ENCODE peak calls at places on chromosome 19, in six cellular contexts. One of them, this sample, is unnamed.
A peak's percentile ranks its signal among the peaks of the same experiment; 100 is the strongest.

GRCh38 chr19:18453269-18454024 is 15.5 kb upstream of the ISYNA1 start:
- DNase-seq in NCI-H524: no peak
- DNase-seq in HS-5: no peak
- DNase-seq in stimulated activated CD8-positive, alpha-beta memory T cell treated with anti-CD3 and anti-CD28 coated beads, Interleukin-12 subunit alpha, Interleukin-12 subunit beta, amount 100 ng/mL, for 1 hour: no peak
- DNase-seq in Caki2: peak; percentile 71
- DNase-seq in body of pancreas: no peak
- DNase-seq in this sample: no peak

GRCh38 chr19:57192064-57192395 is 730 bp downstream of the ZNF264 start:
- DNase-seq in body of pancreas: no peak
- DNase-seq in stimulated activated CD8-positive, alpha-beta memory T cell treated with anti-CD3 and anti-CD28 coated beads, Interleukin-12 subunit alpha, Interleukin-12 subunit beta, amount 100 ng/mL, for 1 hour: no peak
- DNase-seq in NCI-H524: no peak
- DNase-seq in HS-5: no peak
- DNase-seq in Caki2: no peak
- DNase-seq in this sample: no peak

GRCh38 chr19:57566396-57567256 is 7.0 kb upstream of the ZNF550 start:
- DNase-seq in HS-5: no peak
- DNase-seq in body of pancreas: no peak
- DNase-seq in NCI-H524: no peak
- DNase-seq in stimulated activated CD8-positive, alpha-beta memory T cell treated with anti-CD3 and anti-CD28 coated beads, Interleukin-12 subunit alpha, Interleukin-12 subunit beta, amount 100 ng/mL, for 1 hour: no peak
- DNase-seq in Caki2: peak; percentile 32
- DNase-seq in this sample: no peak

GRCh38 chr19:38037151-38037611 is 130.2 kb downstream of the SIPA1L3 start:
- DNase-seq in body of pancreas: peak; percentile 46
- DNase-seq in Caki2: no peak
- DNase-seq in NCI-H524: peak; percentile 92
- DNase-seq in HS-5: no peak
- DNase-seq in stimulated activated CD8-positive, alpha-beta memory T cell treated with anti-CD3 and anti-CD28 coated beads, Interleukin-12 subunit alpha, Interleukin-12 subunit beta, amount 100 ng/mL, for 1 hour: no peak
- DNase-seq in this sample: peak; percentile 88

GRCh38 chr19:38683393-38684077 is 36.1 kb downstream of the ACTN4 start:
- DNase-seq in body of pancreas: peak; percentile 98
- DNase-seq in Caki2: peak; percentile 100
- DNase-seq in stimulated activated CD8-positive, alpha-beta memory T cell treated with anti-CD3 and anti-CD28 coated beads, Interleukin-12 subunit alpha, Interleukin-12 subunit beta, amount 100 ng/mL, for 1 hour: peak; percentile 40
- DNase-seq in NCI-H524: no peak
- DNase-seq in HS-5: peak; percentile 94
- DNase-seq in this sample: peak; percentile 51

GRCh38 chr19:15282311-15282705 is 50.0 kb downstream of the BRD4 start:
- DNase-seq in stimulated activated CD8-positive, alpha-beta memory T cell treated with anti-CD3 and anti-CD28 coated beads, Interleukin-12 subunit alpha, Interleukin-12 subunit beta, amount 100 ng/mL, for 1 hour: no peak
- DNase-seq in body of pancreas: no peak
- DNase-seq in NCI-H524: no peak
- DNase-seq in HS-5: no peak
- DNase-seq in Caki2: no peak
- DNase-seq in this sample: no peak

GRCh38 chr19:55544014-55544413 is 1.3 kb downstream of the SBK3 start:
- DNase-seq in NCI-H524: no peak
- DNase-seq in HS-5: no peak
- DNase-seq in Caki2: no peak
- DNase-seq in stimulated activated CD8-positive, alpha-beta memory T cell treated with anti-CD3 and anti-CD28 coated beads, Interleukin-12 subunit alpha, Interleukin-12 subunit beta, amount 100 ng/mL, for 1 hour: no peak
- DNase-seq in body of pancreas: no peak
- DNase-seq in this sample: no peak

GRCh38 chr19:35712910-35713845 is 4.6 kb upstream of the KMT2B start:
- DNase-seq in body of pancreas: no peak
- DNase-seq in stimulated activated CD8-positive, alpha-beta memory T cell treated with anti-CD3 and anti-CD28 coated beads, Interleukin-12 subunit alpha, Interleukin-12 subunit beta, amount 100 ng/mL, for 1 hour: no peak
- DNase-seq in HS-5: no peak
- DNase-seq in NCI-H524: no peak
- DNase-seq in Caki2: no peak
- DNase-seq in this sample: no peak

GRCh38 chr19:15138427-15138826 is 31.2 kb downstream of the SYDE1 start:
- DNase-seq in stimulated activated CD8-positive, alpha-beta memory T cell treated with anti-CD3 and anti-CD28 coated beads, Interleukin-12 subunit alpha, Interleukin-12 subunit beta, amount 100 ng/mL, for 1 hour: no peak
- DNase-seq in body of pancreas: no peak
- DNase-seq in Caki2: no peak
- DNase-seq in HS-5: no peak
- DNase-seq in NCI-H524: no peak
- DNase-seq in this sample: no peak

GRCh38 chr19:49339364-49340068 is 4.3 kb downstream of the CD37 start:
- DNase-seq in HS-5: peak; percentile 83
- DNase-seq in body of pancreas: peak; percentile 96
- DNase-seq in Caki2: peak; percentile 97
- DNase-seq in NCI-H524: peak; percentile 47
- DNase-seq in stimulated activated CD8-positive, alpha-beta memory T cell treated with anti-CD3 and anti-CD28 coated beads, Interleukin-12 subunit alpha, Interleukin-12 subunit beta, amount 100 ng/mL, for 1 hour: no peak
- DNase-seq in this sample: no peak

GRCh38 chr19:18422530-18423191 is 3.5 kb downstream of the SSBP4 start:
- DNase-seq in Caki2: no peak
- DNase-seq in HS-5: no peak
- DNase-seq in body of pancreas: no peak
- DNase-seq in NCI-H524: peak; percentile 85
- DNase-seq in stimulated activated CD8-positive, alpha-beta memory T cell treated with anti-CD3 and anti-CD28 coated beads, Interleukin-12 subunit alpha, Interleukin-12 subunit beta, amount 100 ng/mL, for 1 hour: no peak
- DNase-seq in this sample: no peak

GRCh38 chr19:14091086-14091884 is 734 bp upstream of the SAMD1 start:
- DNase-seq in Caki2: peak; percentile 78
- DNase-seq in body of pancreas: peak; percentile 45
- DNase-seq in HS-5: peak; percentile 46
- DNase-seq in stimulated activated CD8-positive, alpha-beta memory T cell treated with anti-CD3 and anti-CD28 coated beads, Interleukin-12 subunit alpha, Interleukin-12 subunit beta, amount 100 ng/mL, for 1 hour: no peak
- DNase-seq in NCI-H524: peak; percentile 42
- DNase-seq in this sample: peak; percentile 27

GRCh38 chr19:53112286-53112685 is 9.1 kb upstream of the ZNF160 start:
- DNase-seq in HS-5: no peak
- DNase-seq in Caki2: no peak
- DNase-seq in NCI-H524: no peak
- DNase-seq in body of pancreas: no peak
- DNase-seq in stimulated activated CD8-positive, alpha-beta memory T cell treated with anti-CD3 and anti-CD28 coated beads, Interleukin-12 subunit alpha, Interleukin-12 subunit beta, amount 100 ng/mL, for 1 hour: no peak
- DNase-seq in this sample: no peak

GRCh38 chr19:289651-290538 is 1.3 kb downstream of the PLPP2 start:
- DNase-seq in HS-5: peak; percentile 29
- DNase-seq in stimulated activated CD8-positive, alpha-beta memory T cell treated with anti-CD3 and anti-CD28 coated beads, Interleukin-12 subunit alpha, Interleukin-12 subunit beta, amount 100 ng/mL, for 1 hour: peak; percentile 13
- DNase-seq in Caki2: peak; percentile 80
- DNase-seq in NCI-H524: no peak
- DNase-seq in body of pancreas: peak; percentile 78
- DNase-seq in this sample: no peak

GRCh38 chr19:42363614-42364346 is 26.3 kb downstream of the CNFN start:
- DNase-seq in stimulated activated CD8-positive, alpha-beta memory T cell treated with anti-CD3 and anti-CD28 coated beads, Interleukin-12 subunit alpha, Interleukin-12 subunit beta, amount 100 ng/mL, for 1 hour: no peak
- DNase-seq in HS-5: no peak
- DNase-seq in NCI-H524: no peak
- DNase-seq in body of pancreas: peak; percentile 14
- DNase-seq in Caki2: no peak
- DNase-seq in this sample: no peak

GRCh38 chr19:17703823-17704463 is 15.3 kb upstream of the MAP1S start:
- DNase-seq in NCI-H524: no peak
- DNase-seq in HS-5: no peak
- DNase-seq in body of pancreas: peak; percentile 51
- DNase-seq in stimulated activated CD8-positive, alpha-beta memory T cell treated with anti-CD3 and anti-CD28 coated beads, Interleukin-12 subunit alpha, Interleukin-12 subunit beta, amount 100 ng/mL, for 1 hour: peak; percentile 50
- DNase-seq in Caki2: no peak
- DNase-seq in this sample: no peak

GRCh38 chr19:38425810-38426466 is at the start of gene RASGRP4:
- DNase-seq in NCI-H524: no peak
- DNase-seq in HS-5: no peak
- DNase-seq in Caki2: no peak
- DNase-seq in body of pancreas: peak; percentile 28
- DNase-seq in stimulated activated CD8-positive, alpha-beta memory T cell treated with anti-CD3 and anti-CD28 coated beads, Interleukin-12 subunit alpha, Interleukin-12 subunit beta, amount 100 ng/mL, for 1 hour: peak; percentile 7
- DNase-seq in this sample: no peak

GRCh38 chr19:33394006-33394722 is 20.7 kb downstream of the CEBPG start:
- DNase-seq in body of pancreas: no peak
- DNase-seq in NCI-H524: no peak
- DNase-seq in stimulated activated CD8-positive, alpha-beta memory T cell treated with anti-CD3 and anti-CD28 coated beads, Interleukin-12 subunit alpha, Interleukin-12 subunit beta, amount 100 ng/mL, for 1 hour: no peak
- DNase-seq in HS-5: peak; percentile 44
- DNase-seq in Caki2: no peak
- DNase-seq in this sample: no peak

GRCh38 chr19:44258835-44259413 is 762 bp upstream of the ZNF233 start:
- DNase-seq in Caki2: no peak
- DNase-seq in body of pancreas: no peak
- DNase-seq in stimulated activated CD8-positive, alpha-beta memory T cell treated with anti-CD3 and anti-CD28 coated beads, Interleukin-12 subunit alpha, Interleukin-12 subunit beta, amount 100 ng/mL, for 1 hour: no peak
- DNase-seq in NCI-H524: no peak
- DNase-seq in HS-5: no peak
- DNase-seq in this sample: no peak

GRCh38 chr19:56566904-56567273 is 379 bp upstream of the ZNF470 start:
- DNase-seq in NCI-H524: no peak
- DNase-seq in stimulated activated CD8-positive, alpha-beta memory T cell treated with anti-CD3 and anti-CD28 coated beads, Interleukin-12 subunit alpha, Interleukin-12 subunit beta, amount 100 ng/mL, for 1 hour: peak; percentile 1
- DNase-seq in body of pancreas: peak; percentile 34
- DNase-seq in Caki2: no peak
- DNase-seq in HS-5: no peak
- DNase-seq in this sample: peak; percentile 13

GRCh38 chr19:7898967-7899366 is 4.7 kb upstream of the MAP2K7 start:
- DNase-seq in body of pancreas: no peak
- DNase-seq in Caki2: no peak
- DNase-seq in HS-5: no peak
- DNase-seq in stimulated activated CD8-positive, alpha-beta memory T cell treated with anti-CD3 and anti-CD28 coated beads, Interleukin-12 subunit alpha, Interleukin-12 subunit beta, amount 100 ng/mL, for 1 hour: no peak
- DNase-seq in NCI-H524: no peak
- DNase-seq in this sample: no peak

GRCh38 chr19:7554990-7555864 is 19.7 kb downstream of the PNPLA6 start:
- DNase-seq in NCI-H524: no peak
- DNase-seq in HS-5: no peak
- DNase-seq in Caki2: no peak
- DNase-seq in stimulated activated CD8-positive, alpha-beta memory T cell treated with anti-CD3 and anti-CD28 coated beads, Interleukin-12 subunit alpha, Interleukin-12 subunit beta, amount 100 ng/mL, for 1 hour: no peak
- DNase-seq in body of pancreas: no peak
- DNase-seq in this sample: no peak

GRCh38 chr19:42255766-42256750 is 1.1 kb upstream of the ERF start:
- DNase-seq in HS-5: no peak
- DNase-seq in NCI-H524: peak; percentile 61
- DNase-seq in body of pancreas: peak; percentile 41
- DNase-seq in Caki2: no peak
- DNase-seq in stimulated activated CD8-positive, alpha-beta memory T cell treated with anti-CD3 and anti-CD28 coated beads, Interleukin-12 subunit alpha, Interleukin-12 subunit beta, amount 100 ng/mL, for 1 hour: no peak
- DNase-seq in this sample: no peak

GRCh38 chr19:41407271-41407670 is 9.7 kb downstream of the BCKDHA start:
- DNase-seq in body of pancreas: peak; percentile 46
- DNase-seq in NCI-H524: no peak
- DNase-seq in Caki2: peak; percentile 52
- DNase-seq in stimulated activated CD8-positive, alpha-beta memory T cell treated with anti-CD3 and anti-CD28 coated beads, Interleukin-12 subunit alpha, Interleukin-12 subunit beta, amount 100 ng/mL, for 1 hour: no peak
- DNase-seq in HS-5: no peak
- DNase-seq in this sample: no peak

GRCh38 chr19:44905437-44906160 is at the start of gene APOE:
- DNase-seq in stimulated activated CD8-positive, alpha-beta memory T cell treated with anti-CD3 and anti-CD28 coated beads, Interleukin-12 subunit alpha, Interleukin-12 subunit beta, amount 100 ng/mL, for 1 hour: no peak
- DNase-seq in Caki2: no peak
- DNase-seq in body of pancreas: peak; percentile 36
- DNase-seq in NCI-H524: no peak
- DNase-seq in HS-5: no peak
- DNase-seq in this sample: peak; percentile 26

GRCh38 chr19:49408816-49409440 is 14.3 kb downstream of the PTH2 start:
- DNase-seq in HS-5: no peak
- DNase-seq in stimulated activated CD8-positive, alpha-beta memory T cell treated with anti-CD3 and anti-CD28 coated beads, Interleukin-12 subunit alpha, Interleukin-12 subunit beta, amount 100 ng/mL, for 1 hour: no peak
- DNase-seq in body of pancreas: no peak
- DNase-seq in NCI-H524: no peak
- DNase-seq in Caki2: peak; percentile 63
- DNase-seq in this sample: no peak

GRCh38 chr19:24032651-24033050 is 54.3 kb upstream of the ZNF254 start:
- DNase-seq in HS-5: no peak
- DNase-seq in NCI-H524: no peak
- DNase-seq in stimulated activated CD8-positive, alpha-beta memory T cell treated with anti-CD3 and anti-CD28 coated beads, Interleukin-12 subunit alpha, Interleukin-12 subunit beta, amount 100 ng/mL, for 1 hour: no peak
- DNase-seq in body of pancreas: no peak
- DNase-seq in Caki2: no peak
- DNase-seq in this sample: no peak

GRCh38 chr19:4064551-4065260 is 2.0 kb downstream of the ZBTB7A start:
- DNase-seq in HS-5: no peak
- DNase-seq in NCI-H524: no peak
- DNase-seq in Caki2: no peak
- DNase-seq in body of pancreas: peak; percentile 58
- DNase-seq in stimulated activated CD8-positive, alpha-beta memory T cell treated with anti-CD3 and anti-CD28 coated beads, Interleukin-12 subunit alpha, Interleukin-12 subunit beta, amount 100 ng/mL, for 1 hour: no peak
- DNase-seq in this sample: no peak

GRCh38 chr19:22625266-22626035 is 8.7 kb upstream of the ZNF492 start:
- DNase-seq in Caki2: no peak
- DNase-seq in stimulated activated CD8-positive, alpha-beta memory T cell treated with anti-CD3 and anti-CD28 coated beads, Interleukin-12 subunit alpha, Interleukin-12 subunit beta, amount 100 ng/mL, for 1 hour: no peak
- DNase-seq in NCI-H524: no peak
- DNase-seq in body of pancreas: no peak
- DNase-seq in HS-5: no peak
- DNase-seq in this sample: no peak

GRCh38 chr19:23403581-23404324 is 8.5 kb upstream of the ZNF91 start:
- DNase-seq in HS-5: no peak
- DNase-seq in NCI-H524: no peak
- DNase-seq in Caki2: no peak
- DNase-seq in stimulated activated CD8-positive, alpha-beta memory T cell treated with anti-CD3 and anti-CD28 coated beads, Interleukin-12 subunit alpha, Interleukin-12 subunit beta, amount 100 ng/mL, for 1 hour: no peak
- DNase-seq in body of pancreas: peak; percentile 71
- DNase-seq in this sample: no peak

GRCh38 chr19:18194554-18195238 is 1.7 kb downstream of the MPV17L2 start:
- DNase-seq in stimulated activated CD8-positive, alpha-beta memory T cell treated with anti-CD3 and anti-CD28 coated beads, Interleukin-12 subunit alpha, Interleukin-12 subunit beta, amount 100 ng/mL, for 1 hour: no peak
- DNase-seq in Caki2: peak; percentile 35
- DNase-seq in HS-5: no peak
- DNase-seq in NCI-H524: no peak
- DNase-seq in body of pancreas: peak; percentile 24
- DNase-seq in this sample: no peak

GRCh38 chr19:5694952-5695648 is 5.0 kb downstream of the RPL36 start:
- DNase-seq in HS-5: no peak
- DNase-seq in Caki2: no peak
- DNase-seq in NCI-H524: no peak
- DNase-seq in body of pancreas: no peak
- DNase-seq in stimulated activated CD8-positive, alpha-beta memory T cell treated with anti-CD3 and anti-CD28 coated beads, Interleukin-12 subunit alpha, Interleukin-12 subunit beta, amount 100 ng/mL, for 1 hour: no peak
- DNase-seq in this sample: no peak

GRCh38 chr19:39341122-39341719 is 1.0 kb upstream of the SAMD4B start:
- DNase-seq in Caki2: no peak
- DNase-seq in HS-5: no peak
- DNase-seq in stimulated activated CD8-positive, alpha-beta memory T cell treated with anti-CD3 and anti-CD28 coated beads, Interleukin-12 subunit alpha, Interleukin-12 subunit beta, amount 100 ng/mL, for 1 hour: no peak
- DNase-seq in NCI-H524: no peak
- DNase-seq in body of pancreas: no peak
- DNase-seq in this sample: no peak

GRCh38 chr19:16210168-16210567 is 12.5 kb downstream of the AP1M1 start:
- DNase-seq in NCI-H524: no peak
- DNase-seq in body of pancreas: no peak
- DNase-seq in HS-5: no peak
- DNase-seq in Caki2: no peak
- DNase-seq in stimulated activated CD8-positive, alpha-beta memory T cell treated with anti-CD3 and anti-CD28 coated beads, Interleukin-12 subunit alpha, Interleukin-12 subunit beta, amount 100 ng/mL, for 1 hour: no peak
- DNase-seq in this sample: no peak